ENCODE peak calls at places on chromosomes 11 and 22, in eight cellular contexts. Q, V, O, R, F, E, X and H are unnamed samples.
A peak's percentile ranks its signal among the peaks of the same experiment; 100 is the strongest.

GRCh38 chr22:36432592-36433317 is 45.0 kb upstream of the MYH9 start:
- DNase-seq in Q (no peak), V (no peak), O (no peak), R (no peak), F (no peak), E (no peak), X (no peak), H (no peak)

GRCh38 chr22:35590634-35591295 is 26.4 kb downstream of the MB start:
- DNase-seq in Q (no peak), V (no peak), O (no peak), R (no peak), F (no peak), E (no peak), X (peak; percentile 58), H (no peak)

GRCh38 chr11:64343740-64344133 is 3.7 kb downstream of the CCDC88B start:
- DNase-seq in Q (no peak), V (no peak), O (peak; percentile 55), R (no peak), F (no peak), E (peak; percentile 7), X (no peak), H (no peak)

GRCh38 chr11:2097356-2097997 is 41.7 kb downstream of the IGF2 start:
- DNase-seq in Q (peak; percentile 89), V (no peak), O (peak; percentile 37), R (peak; percentile 57), F (no peak), E (no peak), X (peak; percentile 80), H (no peak)

GRCh38 chr11:106031210-106031845 is 9.3 kb upstream of the MSANTD4 start:
- DNase-seq in Q (no peak), V (no peak), O (no peak), R (no peak), F (no peak), E (no peak), X (no peak), H (no peak)

GRCh38 chr11:12155696-12156095 is 45.3 kb downstream of the MICAL2 start:
- DNase-seq in Q (no peak), V (no peak), O (no peak), R (no peak), F (no peak), E (no peak), X (no peak), H (no peak)

GRCh38 chr11:31106963-31107576 is 262.5 kb downstream of the DCDC1 start:
- DNase-seq in Q (no peak), V (no peak), O (peak; percentile 41), R (peak; percentile 70), F (peak; percentile 92), E (peak; percentile 52), X (peak; percentile 58), H (peak; percentile 2)

GRCh38 chr11:118152552-118153471 is at the start of gene SCN4B:
- DNase-seq in Q (no peak), V (no peak), O (peak; percentile 55), R (peak; percentile 78), F (peak; percentile 3), E (no peak), X (peak; percentile 82), H (no peak)

GRCh38 chr11:72751293-72752087 is 718 bp downstream of the ARAP1 start:
- DNase-seq in Q (no peak), V (no peak), O (no peak), R (no peak), F (no peak), E (no peak), X (no peak), H (no peak)

GRCh38 chr11:19437760-19438159 is 197.0 kb upstream of the E2F8 start:
- DNase-seq in Q (no peak), V (no peak), O (no peak), R (no peak), F (no peak), E (no peak), X (no peak), H (no peak)

GRCh38 chr11:58466293-58466692 is 24.3 kb upstream of the OR5B12 start:
- DNase-seq in Q (no peak), V (no peak), O (no peak), R (no peak), F (no peak), E (no peak), X (no peak), H (no peak)

GRCh38 chr11:20991471-20991870 is 322.1 kb downstream of the NELL1 start:
- DNase-seq in Q (no peak), V (no peak), O (no peak), R (no peak), F (no peak), E (no peak), X (no peak), H (no peak)

GRCh38 chr22:50218996-50219727 is 18.4 kb downstream of the SELENOO start:
- DNase-seq in Q (peak; percentile 43), V (no peak), O (peak; percentile 91), R (peak; percentile 87), F (peak; percentile 74), E (no peak), X (peak; percentile 94), H (no peak)

GRCh38 chr11:11532574-11532973 is 89.2 kb downstream of the GALNT18 start:
- DNase-seq in Q (no peak), V (no peak), O (no peak), R (peak; percentile 1), F (peak; percentile 37), E (no peak), X (no peak), H (no peak)

GRCh38 chr11:73414977-73415492 is 38.8 kb downstream of the RELT start:
- DNase-seq in Q (no peak), V (no peak), O (no peak), R (no peak), F (no peak), E (no peak), X (no peak), H (no peak)

GRCh38 chr11:117824571-117825537 is at the start of gene FXYD2:
- DNase-seq in Q (no peak), V (no peak), O (no peak), R (peak; percentile 59), F (no peak), E (peak; percentile 6), X (peak; percentile 78), H (no peak)

GRCh38 chr11:8964324-8965320 is at the start of gene TMEM9B:
- DNase-seq in Q (peak; percentile 62), V (peak; percentile 53), O (peak; percentile 93), R (peak; percentile 95), F (peak; percentile 57), E (peak; percentile 74), X (peak; percentile 94), H (peak; percentile 83)

GRCh38 chr22:21018314-21018713 is 3.3 kb downstream of the P2RX6 start:
- DNase-seq in Q (no peak), V (no peak), O (no peak), R (no peak), F (no peak), E (no peak), X (no peak), H (no peak)

GRCh38 chr22:30301995-30302809 is 12.9 kb upstream of the CASTOR1 start:
- DNase-seq in Q (peak; percentile 76), V (no peak), O (peak; percentile 74), R (no peak), F (no peak), E (peak; percentile 91), X (peak; percentile 59), H (peak; percentile 76)

GRCh38 chr11:92838655-92839334 is 130.7 kb upstream of the MTNR1B start:
- DNase-seq in Q (no peak), V (no peak), O (no peak), R (no peak), F (peak; percentile 6), E (no peak), X (no peak), H (no peak)

GRCh38 chr11:6586434-6587359 is 16.7 kb downstream of the RRP8 start:
- DNase-seq in Q (no peak), V (no peak), O (peak; percentile 14), R (no peak), F (no peak), E (no peak), X (peak; percentile 71), H (no peak)

GRCh38 chr11:68961245-68961644 is 19.5 kb downstream of the MRGPRD start:
- DNase-seq in Q (no peak), V (no peak), O (no peak), R (peak; percentile 44), F (no peak), E (no peak), X (peak; percentile 10), H (no peak)

GRCh38 chr11:102046841-102047240 is 396 bp upstream of the CFAP300 start:
- DNase-seq in Q (peak; percentile 14), V (no peak), O (no peak), R (no peak), F (no peak), E (no peak), X (no peak), H (no peak)

GRCh38 chr11:122893131-122893530 is 10.6 kb downstream of the JHY start:
- DNase-seq in Q (no peak), V (no peak), O (no peak), R (no peak), F (peak; percentile 12), E (peak; percentile 88), X (no peak), H (no peak)

GRCh38 chr11:43578346-43579170 is 102.0 kb upstream of the HSD17B12 start:
- DNase-seq in Q (no peak), V (no peak), O (no peak), R (no peak), F (no peak), E (no peak), X (no peak), H (no peak)

GRCh38 chr22:19756288-19757128 is 4.1 kb upstream of the TBX1 start:
- DNase-seq in Q (no peak), V (no peak), O (peak; percentile 49), R (peak; percentile 84), F (no peak), E (no peak), X (peak; percentile 71), H (no peak)

GRCh38 chr11:11039249-11039965 is 181.6 kb upstream of the ZBED5 start:
- DNase-seq in Q (no peak), V (no peak), O (no peak), R (no peak), F (no peak), E (no peak), X (no peak), H (no peak)

GRCh38 chr11:117786099-117786870 is 10.7 kb downstream of the DSCAML1 start:
- DNase-seq in Q (no peak), V (no peak), O (no peak), R (no peak), F (no peak), E (no peak), X (no peak), H (no peak)

GRCh38 chr11:93000511-93001476 is 31.3 kb downstream of the MTNR1B start:
- DNase-seq in Q (peak; percentile 70), V (no peak), O (no peak), R (no peak), F (no peak), E (no peak), X (no peak), H (no peak)

GRCh38 chr22:43262990-43263644 is 76.2 kb upstream of the TTLL12 start:
- DNase-seq in Q (no peak), V (no peak), O (no peak), R (no peak), F (no peak), E (peak; percentile 18), X (peak; percentile 43), H (peak; percentile 67)

GRCh38 chr11:126772267-126772666 is 228.3 kb downstream of the KIRREL3 start:
- DNase-seq in Q (no peak), V (no peak), O (no peak), R (no peak), F (no peak), E (no peak), X (no peak), H (no peak)

GRCh38 chr11:75191330-75191717 is 40.4 kb downstream of the SLCO2B1 start:
- DNase-seq in Q (no peak), V (no peak), O (no peak), R (no peak), F (peak; percentile 42), E (no peak), X (no peak), H (no peak)

GRCh38 chr11:72421351-72421750 is 13.0 kb downstream of the CLPB start:
- DNase-seq in Q (no peak), V (no peak), O (no peak), R (no peak), F (no peak), E (no peak), X (no peak), H (no peak)

GRCh38 chr22:20298110-20298802 is 21.6 kb downstream of the DGCR6L start:
- DNase-seq in Q (no peak), V (no peak), O (no peak), R (no peak), F (no peak), E (no peak), X (no peak), H (no peak)